ENCODE peak calls at places on chromosomes 4 and X, in four cellular contexts. One of them, this sample, is unnamed.

GRCh38 chr4:105246712-105247111 is 100.0 kb downstream of the TET2 start:
- DNase-seq in tibial artery: no peak
- DNase-seq in lung: no peak
- DNase-seq in A549: no peak
- DNase-seq in this sample: no peak

GRCh38 chr4:160373911-160374310 is 1271.0 kb downstream of the RAPGEF2 start:
- DNase-seq in tibial artery: no peak
- DNase-seq in A549: no peak
- DNase-seq in lung: no peak
- DNase-seq in this sample: no peak

GRCh38 chr4:161577604-161578301 is 586.0 kb downstream of the FSTL5 start:
- DNase-seq in lung: no peak
- DNase-seq in A549: no peak
- DNase-seq in tibial artery: no peak
- DNase-seq in this sample: no peak

GRCh38 chr4:41693629-41694028 is 54.9 kb downstream of the PHOX2B start:
- DNase-seq in lung: no peak
- DNase-seq in tibial artery: no peak
- DNase-seq in A549: peak
- DNase-seq in this sample: peak

GRCh38 chr4:328729-329128 is 8.9 kb upstream of the ZNF141 start:
- DNase-seq in tibial artery: no peak
- DNase-seq in lung: no peak
- DNase-seq in A549: no peak
- DNase-seq in this sample: no peak

GRCh38 chrX:152946681-152947080 is 47.2 kb downstream of the PNMA5 start:
- DNase-seq in lung: no peak
- DNase-seq in A549: no peak
- DNase-seq in tibial artery: no peak
- DNase-seq in this sample: no peak

GRCh38 chrX:72466493-72466892 is 106.2 kb downstream of the HDAC8 start:
- DNase-seq in lung: no peak
- DNase-seq in tibial artery: no peak
- DNase-seq in A549: no peak
- DNase-seq in this sample: no peak

GRCh38 chr4:7365472-7366179 is 69.1 kb downstream of the PSAPL1 start:
- DNase-seq in lung: no peak
- DNase-seq in A549: no peak
- DNase-seq in tibial artery: no peak
- DNase-seq in this sample: no peak

GRCh38 chrX:77114501-77114900 is 332.7 kb upstream of the FGF16 start:
- DNase-seq in lung: no peak
- DNase-seq in A549: no peak
- DNase-seq in tibial artery: no peak
- DNase-seq in this sample: no peak

GRCh38 chr4:181908168-181908567 is 335.0 kb upstream of the TENM3 start:
- DNase-seq in A549: no peak
- DNase-seq in tibial artery: no peak
- DNase-seq in lung: no peak
- DNase-seq in this sample: no peak

GRCh38 chr4:79576480-79576803 is 168.4 kb upstream of the GK2 start:
- DNase-seq in lung: no peak
- DNase-seq in tibial artery: no peak
- DNase-seq in A549: peak
- DNase-seq in this sample: peak

GRCh38 chr4:38509551-38509950 is 154.4 kb upstream of the KLF3 start:
- DNase-seq in lung: no peak
- DNase-seq in tibial artery: no peak
- DNase-seq in A549: no peak
- DNase-seq in this sample: no peak

GRCh38 chr4:158856852-158857251 is 88.0 kb downstream of the FNIP2 start:
- DNase-seq in lung: no peak
- DNase-seq in A549: peak
- DNase-seq in tibial artery: no peak
- DNase-seq in this sample: peak

GRCh38 chr4:173511787-173512361 is 18.2 kb downstream of the HAND2 start:
- DNase-seq in lung: no peak
- DNase-seq in tibial artery: no peak
- DNase-seq in A549: no peak
- DNase-seq in this sample: no peak

GRCh38 chr4:188624370-188624769 is 485.1 kb downstream of the TRIML1 start:
- DNase-seq in lung: no peak
- DNase-seq in A549: no peak
- DNase-seq in tibial artery: no peak
- DNase-seq in this sample: peak

GRCh38 chr4:103354006-103354405 is 155.9 kb upstream of the CENPE start:
- DNase-seq in lung: no peak
- DNase-seq in A549: no peak
- DNase-seq in tibial artery: no peak
- DNase-seq in this sample: no peak

This sample was measured in T47D.